ENCODE peak calls at places on chromosomes 2 and 18, in six cellular contexts. Y is heart right ventricle, O is adrenal gland, E is tibial artery, G is pancreas, P is ovary. N is an unnamed sample.

GRCh38 chr2:3674446-3674845 is 16.4 kb downstream of the ALLC start:
- DNase-seq in Y (no peak), O (no peak), E (no peak), G (no peak), P (no peak), N (no peak)

GRCh38 chr2:173148520-173148919 is 72.9 kb downstream of the MAP3K20 start:
- DNase-seq in Y (no peak), O (no peak), E (no peak), G (no peak), P (no peak), N (no peak)

GRCh38 chr2:105962221-105962620 is 217.5 kb downstream of the NCK2 start:
- DNase-seq in Y (no peak), O (no peak), E (no peak), G (no peak), P (no peak), N (no peak)

GRCh38 chr2:218291318-218291933 is 877 bp downstream of the TMBIM1 start:
- DNase-seq in Y (peak; percentile 42), O (no peak), E (no peak), G (no peak), P (no peak), N (no peak)

GRCh38 chr18:12928149-12928548 is 19.7 kb upstream of the SEH1L start:
- DNase-seq in Y (no peak), O (no peak), E (no peak), G (no peak), P (no peak), N (no peak)

GRCh38 chr18:31429623-31430022 is 17.9 kb upstream of the DSG3 start:
- DNase-seq in Y (no peak), O (no peak), E (no peak), G (no peak), P (no peak), N (no peak)

GRCh38 chr2:75432761-75433361 is 127.9 kb downstream of the EVA1A start:
- DNase-seq in Y (no peak), O (no peak), E (no peak), G (no peak), P (no peak), N (no peak)

GRCh38 chr2:74548919-74549684 is 4.6 kb downstream of the LOXL3 start:
- DNase-seq in Y (peak; percentile 72), O (peak; percentile 57), E (peak; percentile 83), G (peak; percentile 82), P (peak; percentile 68), N (no peak)

GRCh38 chr2:1704606-1705556 is 39.4 kb downstream of the PXDN start:
- DNase-seq in Y (peak; percentile 4), O (no peak), E (no peak), G (no peak), P (no peak), N (no peak)

GRCh38 chr2:53448591-53448990 is 319.0 kb upstream of the CHAC2 start:
- DNase-seq in Y (no peak), O (no peak), E (no peak), G (no peak), P (no peak), N (no peak)

GRCh38 chr2:157838442-157839161 is 37.5 kb downstream of the ACVR1 start:
- DNase-seq in Y (peak; percentile 54), O (peak; percentile 72), E (no peak), G (no peak), P (peak; percentile 28), N (no peak)

GRCh38 chr18:2657043-2657512 is 1.6 kb downstream of the SMCHD1 start:
- DNase-seq in Y (no peak), O (no peak), E (no peak), G (no peak), P (no peak), N (no peak)

GRCh38 chr2:241068136-241068941 is 33.7 kb downstream of the MTERF4 start:
- DNase-seq in Y (no peak), O (no peak), E (peak; percentile 46), G (peak; percentile 32), P (no peak), N (no peak)

GRCh38 chr2:173462908-173463840 is 108.5 kb downstream of the CDCA7 start:
- DNase-seq in Y (no peak), O (no peak), E (no peak), G (no peak), P (no peak), N (no peak)

GRCh38 chr18:22705328-22705727 is 227.8 kb upstream of the RBBP8 start:
- DNase-seq in Y (no peak), O (no peak), E (no peak), G (no peak), P (no peak), N (no peak)

GRCh38 chr2:202056611-202057010 is 16.4 kb upstream of the KIAA2012 start:
- DNase-seq in Y (no peak), O (no peak), E (no peak), G (no peak), P (no peak), N (no peak)

GRCh38 chr2:234865586-234865985 is 86.2 kb upstream of the SH3BP4 start:
- DNase-seq in Y (no peak), O (no peak), E (no peak), G (no peak), P (no peak), N (no peak)

GRCh38 chr2:233267516-233268245 is 16.2 kb downstream of the ATG16L1 start:
- DNase-seq in Y (no peak), O (no peak), E (no peak), G (no peak), P (no peak), N (no peak)

GRCh38 chr2:47078541-47079482 is 76.3 kb downstream of the STPG4 start:
- DNase-seq in Y (no peak), O (no peak), E (no peak), G (no peak), P (no peak), N (no peak)

GRCh38 chr2:168816369-168816768 is 13.9 kb downstream of the NOSTRIN start:
- DNase-seq in Y (no peak), O (no peak), E (no peak), G (no peak), P (no peak), N (no peak)

GRCh38 chr2:201955702-201956141 is 77.9 kb upstream of the FZD7 start:
- DNase-seq in Y (no peak), O (peak; percentile 16), E (no peak), G (no peak), P (no peak), N (no peak)

GRCh38 chr2:110746586-110747521 is 14.5 kb downstream of the ACOXL start:
- DNase-seq in Y (no peak), O (no peak), E (no peak), G (no peak), P (no peak), N (no peak)

GRCh38 chr18:8499810-8500663 is 109.2 kb upstream of the RAB12 start:
- DNase-seq in Y (no peak), O (no peak), E (peak; percentile 39), G (no peak), P (no peak), N (no peak)

GRCh38 chr2:19728120-19728519 is 173.7 kb downstream of the TTC32 start:
- DNase-seq in Y (no peak), O (no peak), E (no peak), G (no peak), P (no peak), N (no peak)
- H3K4me1 ChIP-seq in Y (peaks cover 2% of the 10 kb centered on the region), O (no peaks in the 10 kb centered on the region), E (no peaks in the 10 kb centered on the region), G (no peaks in the 10 kb centered on the region), P (peaks cover 3% of the 10 kb centered on the region), N (no peaks in the 10 kb centered on the region)

GRCh38 chr2:219476605-219477578 is 21.8 kb upstream of the GMPPA start:
- DNase-seq in Y (no peak), O (no peak), E (no peak), G (peak; percentile 62), P (no peak), N (peak; percentile 85)
- H3K4me3 ChIP-seq in Y (no peak overlapping the region), O (no peak overlapping the region), E (no peak overlapping the region), G (no peak overlapping the region), P (no peak overlapping the region), N (peak overlapping the region; percentile 29)

GRCh38 chr2:117760916-117761315 is 53.6 kb upstream of the DDX18 start:
- DNase-seq in Y (no peak), O (no peak), E (no peak), G (no peak), P (no peak), N (no peak)
- H3K27ac ChIP-seq in Y (no peak overlapping the region), O (no peak overlapping the region), E (no peak overlapping the region), G (no peak overlapping the region), P (no peak overlapping the region), N (no peak overlapping the region)

GRCh38 chr2:136404925-136405324 is 287.0 kb upstream of the CXCR4 start:
- DNase-seq in Y (no peak), O (no peak), E (no peak), G (no peak), P (no peak), N (no peak)
- H3K4me1 ChIP-seq in Y (no peaks in the 10 kb centered on the region), O (no peaks in the 10 kb centered on the region), E (no peaks in the 10 kb centered on the region), G (no peaks in the 10 kb centered on the region), P (no peaks in the 10 kb centered on the region), N (no peaks in the 10 kb centered on the region)

DNA sequence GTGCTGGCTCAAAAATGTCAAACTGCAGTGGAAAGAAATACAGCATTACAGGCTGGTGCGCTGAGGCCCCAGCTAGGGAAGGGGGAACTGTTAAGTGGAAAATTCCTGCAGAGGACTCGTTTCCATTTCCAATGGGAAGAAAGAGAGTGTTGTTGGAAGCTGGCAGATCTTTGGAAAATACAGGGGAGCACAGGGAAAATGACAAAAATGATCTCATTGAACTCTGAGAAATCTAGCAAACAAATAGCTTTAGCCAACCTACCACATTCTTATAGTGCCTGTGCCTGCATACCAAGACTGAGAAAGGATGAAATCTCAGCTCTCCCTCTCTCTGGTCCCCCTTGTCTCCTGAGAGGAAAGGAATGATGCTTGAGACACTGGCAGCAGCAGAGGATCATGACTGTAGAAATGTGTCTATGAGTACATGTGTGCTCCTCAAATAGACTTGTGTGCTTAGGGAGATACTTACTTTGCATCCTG is 632.5 kb downstream of the NYAP2 start:
- DNase-seq in Y (no peak), O (no peak), E (no peak), G (no peak), P (no peak), N (no peak)
- H3K4me3 ChIP-seq in Y (no peak overlapping the region), O (no peak overlapping the region), E (peak overlapping the region; percentile 55), G (no peak overlapping the region), P (peak overlapping the region; percentile 45), N (no peak overlapping the region)

GRCh38 chr2:72033636-72034035 is 114.0 kb downstream of the CYP26B1 start:
- DNase-seq in Y (no peak), O (no peak), E (no peak), G (no peak), P (no peak), N (no peak)
- H3K27ac ChIP-seq in Y (no peak overlapping the region), O (no peak overlapping the region), E (no peak overlapping the region), G (no peak overlapping the region), P (no peak overlapping the region), N (no peak overlapping the region)

DNA sequence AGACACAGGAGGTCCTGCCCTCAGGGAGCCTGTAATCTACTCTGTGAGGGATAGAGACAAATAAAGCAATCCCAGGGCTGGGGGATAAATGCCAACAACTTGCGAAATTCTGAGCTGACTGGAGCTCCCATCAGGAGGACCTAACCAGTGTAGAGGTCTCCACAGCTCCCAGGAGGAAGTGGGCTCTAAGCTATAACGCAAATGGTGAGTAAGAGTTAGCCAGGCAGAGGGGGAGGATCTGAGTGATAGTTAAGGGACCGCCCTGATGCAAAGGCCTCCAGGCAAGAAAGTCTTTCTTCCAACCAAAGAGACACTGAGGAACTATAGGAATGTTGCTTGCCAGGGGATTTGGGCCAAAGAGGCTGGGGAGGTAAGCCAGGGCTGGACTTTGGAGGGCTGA is 16.0 kb upstream of the ZNF532 start:
- DNase-seq in Y (no peak), O (no peak), E (no peak), G (no peak), P (no peak), N (no peak)
- H3K4me1 ChIP-seq in Y (peaks cover 29% of the 10 kb centered on the region), O (no peaks in the 10 kb centered on the region), E (peaks cover 12% of the 10 kb centered on the region), G (no peaks in the 10 kb centered on the region), P (peaks cover 2% of the 10 kb centered on the region), N (peaks cover 11% of the 10 kb centered on the region)

N was measured in iPS DF 6.9.